ENCODE peak calls at places on chromosomes 4 and X, in five cellular contexts. P, U, T, C and B are unnamed samples.

GRCh38 chr4:188403272-188403671 is 264.0 kb downstream of the TRIML1 start:
- DNase-seq in P (no peak), U (no peak), T (peak; percentile 63), C (no peak), B (no peak)

GRCh38 chrX:136496768-136497555 is 430 bp upstream of the HTATSF1 start:
- DNase-seq in P (peak; percentile 41), U (peak; percentile 45), T (peak; percentile 87), C (peak; percentile 48), B (peak; percentile 81)

GRCh38 chr4:104491396-104491821 is 3.3 kb downstream of the CXXC4 start:
- DNase-seq in P (no peak), U (peak; percentile 11), T (peak; percentile 64), C (no peak), B (peak; percentile 46)

GRCh38 chrX:15911729-15912550 is 57.3 kb upstream of the AP1S2 start:
- DNase-seq in P (no peak), U (no peak), T (no peak), C (no peak), B (no peak)

GRCh38 chr4:73420615-73421014 is 15.4 kb upstream of the AFP start:
- DNase-seq in P (no peak), U (no peak), T (no peak), C (no peak), B (no peak)

GRCh38 chr4:21192367-21192766 is 492.1 kb downstream of the PACRGL start:
- DNase-seq in P (no peak), U (no peak), T (no peak), C (no peak), B (no peak)

GRCh38 chr4:40976343-40976742 is 226.6 kb downstream of the NSUN7 start:
- DNase-seq in P (peak; percentile 57), U (peak; percentile 14), T (peak; percentile 89), C (no peak), B (peak; percentile 32)

GRCh38 chrX:102126863-102127262 is 1.4 kb downstream of the TCEAL2 start:
- DNase-seq in P (no peak), U (no peak), T (peak; percentile 9), C (no peak), B (no peak)

GRCh38 chr4:169315530-169316306 is 45.0 kb upstream of the SH3RF1 start:
- DNase-seq in P (no peak), U (no peak), T (peak; percentile 4), C (no peak), B (no peak)

GRCh38 chrX:72107841-72108590 is 23.7 kb downstream of the RTL5 start:
- DNase-seq in P (no peak), U (no peak), T (no peak), C (no peak), B (no peak)

GRCh38 chr4:166432842-166433241 is 559.8 kb downstream of the TLL1 start:
- DNase-seq in P (no peak), U (no peak), T (no peak), C (no peak), B (no peak)

GRCh38 chr4:134952775-134953174 is 751.2 kb upstream of the PABPC4L start:
- DNase-seq in P (no peak), U (no peak), T (no peak), C (no peak), B (no peak)

GRCh38 chrX:64204252-64204651 is 1.3 kb downstream of the AMER1 start:
- DNase-seq in P (peak; percentile 55), U (no peak), T (peak; percentile 11), C (no peak), B (no peak)

GRCh38 chr4:3703677-3704521 is 62.3 kb upstream of the ADRA2C start:
- DNase-seq in P (no peak), U (no peak), T (peak; percentile 68), C (no peak), B (no peak)

GRCh38 chr4:170047774-170048354 is 21.7 kb upstream of the MFAP3L start:
- DNase-seq in P (peak; percentile 53), U (peak; percentile 8), T (peak; percentile 79), C (no peak), B (peak; percentile 25)

GRCh38 chr4:78336093-78336943 is 215.3 kb upstream of the ANXA3 start:
- DNase-seq in P (no peak), U (no peak), T (peak; percentile 56), C (no peak), B (peak; percentile 3)

GRCh38 chr4:180909279-180909678 is 1333.9 kb upstream of the TENM3 start:
- DNase-seq in P (no peak), U (no peak), T (peak; percentile 83), C (no peak), B (no peak)

GRCh38 chr4:30901781-30902479 is 181.8 kb downstream of the PCDH7 start:
- DNase-seq in P (no peak), U (no peak), T (no peak), C (no peak), B (no peak)

GRCh38 chr4:6953751-6954380 is 44.2 kb downstream of the TBC1D14 start:
- DNase-seq in P (no peak), U (no peak), T (peak; percentile 96), C (no peak), B (peak; percentile 82)

GRCh38 chrX:56726609-56727008 is 2.4 kb upstream of the NBDY start:
- DNase-seq in P (peak; percentile 41), U (peak; percentile 24), T (peak; percentile 60), C (no peak), B (peak; percentile 7)

GRCh38 chr4:84511703-84512102 is 12.6 kb upstream of the NKX6-1 start:
- DNase-seq in P (no peak), U (no peak), T (no peak), C (no peak), B (no peak)

GRCh38 chr4:173367285-173367684 is 3.5 kb upstream of the SAP30 start:
- DNase-seq in P (no peak), U (no peak), T (no peak), C (no peak), B (no peak)

GRCh38 chr4:118284169-118284568 is 68.6 kb downstream of the PRSS12 start:
- DNase-seq in P (no peak), U (no peak), T (no peak), C (no peak), B (no peak)

GRCh38 chr4:150779707-150780106 is 197.8 kb downstream of the MAB21L2 start:
- DNase-seq in P (no peak), U (no peak), T (no peak), C (no peak), B (no peak)

GRCh38 chrX:153216926-153217325 is 37.8 kb downstream of the MAGEA1 start:
- DNase-seq in P (no peak), U (no peak), T (no peak), C (no peak), B (no peak)

GRCh38 chr4:82706349-82707000 is 92.1 kb downstream of the SCD5 start:
- DNase-seq in P (no peak), U (no peak), T (no peak), C (no peak), B (no peak)

GRCh38 chrX:26586570-26586969 is 370.6 kb downstream of the MAGEB5 start:
- DNase-seq in P (no peak), U (no peak), T (no peak), C (no peak), B (no peak)

GRCh38 chr4:56728512-56728911 is 47.4 kb upstream of the HOPX start:
- DNase-seq in P (no peak), U (no peak), T (no peak), C (no peak), B (peak; percentile 21)

GRCh38 chr4:92969650-92970370 is 666.0 kb downstream of the GRID2 start:
- DNase-seq in P (peak; percentile 89), U (peak; percentile 14), T (no peak), C (no peak), B (no peak)

GRCh38 chr4:2914220-2915126 is 48.7 kb downstream of the NOP14 start:
- DNase-seq in P (no peak), U (no peak), T (no peak), C (no peak), B (no peak)

GRCh38 chr4:82898322-82899243 is 2.0 kb upstream of the THAP9 start:
- DNase-seq in P (no peak), U (peak; percentile 10), T (no peak), C (no peak), B (no peak)

DNA sequence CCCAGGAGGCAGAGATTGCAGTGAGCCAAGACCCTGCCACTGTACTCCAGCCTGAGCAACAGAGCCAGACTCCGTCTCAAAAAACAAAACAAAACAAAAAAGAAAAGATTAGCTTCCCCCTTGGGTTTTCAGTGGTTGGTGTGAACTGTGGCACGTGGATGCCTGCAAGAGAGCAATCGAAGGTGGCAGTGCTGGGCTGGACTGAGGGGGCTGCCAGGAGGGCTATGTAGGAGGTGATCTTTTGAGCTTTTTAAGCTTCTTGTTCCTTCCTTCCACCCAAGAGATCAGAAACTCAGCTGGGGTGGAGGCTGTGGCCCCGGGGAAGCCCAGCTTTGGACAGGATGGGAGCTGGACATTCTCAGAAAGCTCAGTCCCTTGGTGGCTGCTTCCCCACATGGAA is 49.6 kb downstream of the PRPS1 start:
- DNase-seq in P (no peak), U (no peak), T (no peak), C (no peak), B (no peak)
- TF ChIP-seq JUNB in P (no peak), U (no peak), T (no peak), C (no peak), B (no peak)

DNA sequence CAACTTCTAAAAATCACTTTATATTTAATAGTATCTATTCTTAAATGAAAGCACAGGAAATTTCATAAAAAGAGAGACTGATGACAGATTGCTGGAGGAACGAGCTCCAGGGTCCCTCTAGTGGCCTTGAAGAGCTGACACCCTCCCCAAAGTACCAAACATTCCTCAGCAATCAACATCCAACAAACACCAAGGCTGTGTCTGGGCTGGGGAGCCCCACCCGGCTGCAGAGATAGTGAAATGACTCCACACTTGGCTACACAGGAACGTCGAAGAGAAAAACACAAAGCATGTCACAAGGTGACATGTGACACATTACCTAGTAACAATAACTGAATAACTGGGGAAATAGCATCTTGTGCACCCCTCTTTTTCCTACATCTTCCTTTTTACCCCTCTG is 45.6 kb downstream of the SLC39A8 start:
- DNase-seq in P (peak; percentile 21), U (peak; percentile 8), T (peak; percentile 90), C (no peak), B (peak; percentile 70)
- TF ChIP-seq JUNB in P (no peak), U (no peak), T (no peak), C (no peak), B (no peak)

GRCh38 chr4:147318581-147318980 is 162.3 kb upstream of the EDNRA start:
- DNase-seq in P (no peak), U (no peak), T (no peak), C (no peak), B (no peak)
- TF ChIP-seq JUNB in P (no peak), U (no peak), T (no peak), C (no peak), B (no peak)

DNA sequence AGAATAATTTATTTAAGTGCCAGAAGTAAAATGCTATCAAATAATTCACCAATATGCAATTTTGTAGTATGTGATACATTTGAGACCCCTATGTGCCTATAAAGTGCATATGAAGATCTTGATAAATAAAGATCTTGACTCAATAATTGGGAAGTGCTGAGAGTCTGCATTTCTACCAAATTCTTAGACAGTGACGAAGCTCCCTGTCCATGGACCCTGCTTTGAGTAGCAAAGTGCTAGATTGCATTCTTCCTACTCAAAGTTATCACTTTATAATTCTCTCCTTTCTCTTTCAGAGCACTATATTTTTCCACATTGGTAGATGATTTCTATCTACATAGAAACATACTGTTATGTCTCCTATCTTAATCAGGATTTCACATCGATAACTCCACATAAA is 1393.9 kb downstream of the ARAP2 start:
- DNase-seq in P (no peak), U (no peak), T (no peak), C (no peak), B (no peak)
- TF ChIP-seq JUNB in P (no peak), U (no peak), T (no peak), C (no peak), B (no peak)